ENCODE peak calls at places on chromosomes 11 and 22, in seven cellular contexts. B, Y, K, I, D, Q and U are unnamed samples.

GRCh38 chr11:2105536-2105935 is 33.7 kb downstream of the IGF2 start:
- DNase-seq in B (no peak), Y (no peak), K (no peak), I (no peak), D (no peak), Q (peak; percentile 2), U (no peak)

GRCh38 chr11:8239536-8240228 is 24.0 kb downstream of the LMO1 start:
- DNase-seq in B (no peak), Y (no peak), K (no peak), I (no peak), D (no peak), Q (no peak), U (no peak)

GRCh38 chr11:74948546-74948897 is 369 bp downstream of the XRRA1 start:
- DNase-seq in B (no peak), Y (no peak), K (peak; percentile 13), I (no peak), D (no peak), Q (no peak), U (peak; percentile 37)

GRCh38 chr11:70547386-70547785 is 149.1 kb downstream of the CTTN start:
- DNase-seq in B (peak; percentile 72), Y (no peak), K (no peak), I (no peak), D (no peak), Q (no peak), U (no peak)

GRCh38 chr11:87473174-87473573 is 435.4 kb downstream of the TMEM135 start:
- DNase-seq in B (no peak), Y (peak; percentile 97), K (no peak), I (no peak), D (no peak), Q (no peak), U (no peak)

GRCh38 chr11:106840146-106840545 is 178.1 kb downstream of the GUCY1A2 start:
- DNase-seq in B (no peak), Y (no peak), K (no peak), I (no peak), D (no peak), Q (no peak), U (no peak)

GRCh38 chr22:39450258-39450955 is 6.4 kb upstream of the MGAT3 start:
- DNase-seq in B (no peak), Y (no peak), K (no peak), I (no peak), D (no peak), Q (no peak), U (no peak)

GRCh38 chr11:66221012-66221411 is 47.4 kb upstream of the RAB1B start:
- DNase-seq in B (no peak), Y (no peak), K (no peak), I (no peak), D (no peak), Q (no peak), U (no peak)

GRCh38 chr11:44298862-44299261 is 11.1 kb downstream of the ALX4 start:
- DNase-seq in B (no peak), Y (no peak), K (no peak), I (no peak), D (no peak), Q (no peak), U (no peak)

GRCh38 chr11:32569313-32569881 is 14.2 kb upstream of the EIF3M start:
- DNase-seq in B (no peak), Y (no peak), K (no peak), I (no peak), D (no peak), Q (no peak), U (no peak)

GRCh38 chr11:679271-680207 is 15.5 kb downstream of the DEAF1 start:
- DNase-seq in B (no peak), Y (no peak), K (no peak), I (no peak), D (no peak), Q (no peak), U (no peak)

GRCh38 chr11:26134481-26135355 is 197.2 kb upstream of the ANO3 start:
- DNase-seq in B (peak; percentile 21), Y (peak; percentile 38), K (no peak), I (peak; percentile 7), D (no peak), Q (peak; percentile 8), U (peak; percentile 36)

GRCh38 chr11:71962428-71963038 is 33.7 kb downstream of the RNF121 start:
- DNase-seq in B (no peak), Y (peak; percentile 65), K (no peak), I (peak; percentile 76), D (no peak), Q (no peak), U (no peak)

GRCh38 chr22:27212617-27213177 is 555.3 kb downstream of the MIAT start:
- DNase-seq in B (peak; percentile 70), Y (peak; percentile 98), K (peak; percentile 87), I (peak; percentile 96), D (no peak), Q (peak; percentile 48), U (no peak)

GRCh38 chr11:67441082-67441683 is 2.1 kb downstream of the CORO1B start:
- DNase-seq in B (no peak), Y (no peak), K (no peak), I (no peak), D (no peak), Q (no peak), U (no peak)

GRCh38 chr11:74018331-74019005 is 9.6 kb upstream of the UCP3 start:
- DNase-seq in B (no peak), Y (peak; percentile 87), K (peak; percentile 53), I (no peak), D (peak; percentile 42), Q (no peak), U (no peak)

GRCh38 chr22:25100972-25101371 is 98.7 kb upstream of the CRYBB3 start:
- DNase-seq in B (no peak), Y (no peak), K (no peak), I (peak; percentile 70), D (no peak), Q (no peak), U (no peak)

GRCh38 chr22:49203863-49204598 is 623.6 kb downstream of the BRD1 start:
- DNase-seq in B (peak; percentile 3), Y (no peak), K (no peak), I (no peak), D (no peak), Q (no peak), U (peak; percentile 15)

GRCh38 chr22:20436309-20437252 is 1.0 kb downstream of the SCARF2 start:
- DNase-seq in B (peak; percentile 46), Y (peak; percentile 30), K (no peak), I (peak; percentile 20), D (no peak), Q (no peak), U (peak; percentile 76)

GRCh38 chr22:42177891-42178336 is 47.3 kb upstream of the CYP2D6 start:
- DNase-seq in B (no peak), Y (no peak), K (no peak), I (no peak), D (no peak), Q (no peak), U (no peak)

GRCh38 chr11:4455439-4455838 is 6.3 kb downstream of the OR52K2 start:
- DNase-seq in B (no peak), Y (no peak), K (no peak), I (no peak), D (no peak), Q (no peak), U (no peak)

GRCh38 chr11:8928981-8929615 is 3.6 kb downstream of the C11orf16 start:
- DNase-seq in B (no peak), Y (peak; percentile 43), K (no peak), I (no peak), D (no peak), Q (no peak), U (no peak)

GRCh38 chr11:135075740-135076139 is 663.7 kb upstream of the B3GAT1 start:
- DNase-seq in B (peak; percentile 89), Y (peak; percentile 5), K (no peak), I (peak; percentile 27), D (no peak), Q (peak; percentile 75), U (no peak)

GRCh38 chr11:36565033-36565610 is 2.7 kb upstream of the RAG1 start:
- DNase-seq in B (no peak), Y (no peak), K (no peak), I (peak; percentile 3), D (no peak), Q (no peak), U (no peak)

GRCh38 chr11:1353383-1354124 is 36.2 kb upstream of the BRSK2 start:
- DNase-seq in B (no peak), Y (no peak), K (no peak), I (no peak), D (no peak), Q (no peak), U (peak; percentile 25)

GRCh38 chr11:126361400-126361799 is 5.9 kb downstream of the ST3GAL4 start:
- DNase-seq in B (no peak), Y (no peak), K (no peak), I (no peak), D (no peak), Q (no peak), U (no peak)

GRCh38 chr11:61694971-61695706 is 14.9 kb downstream of the DAGLA start:
- DNase-seq in B (peak; percentile 45), Y (no peak), K (no peak), I (no peak), D (peak; percentile 48), Q (no peak), U (no peak)

GRCh38 chr11:108654994-108655631 is 9.8 kb upstream of the DDX10 start:
- DNase-seq in B (peak; percentile 46), Y (peak; percentile 56), K (no peak), I (peak; percentile 47), D (no peak), Q (peak; percentile 46), U (peak; percentile 60)

GRCh38 chr11:75850787-75851186 is 35.8 kb downstream of the UVRAG start:
- DNase-seq in B (no peak), Y (no peak), K (no peak), I (peak; percentile 23), D (no peak), Q (no peak), U (peak; percentile 28)

GRCh38 chr11:60367896-60368295 is 10.4 kb upstream of the MS4A7 start:
- DNase-seq in B (no peak), Y (no peak), K (no peak), I (no peak), D (no peak), Q (no peak), U (no peak)

GRCh38 chr11:57792870-57793269 is 31.3 kb downstream of the CTNND1 start:
- DNase-seq in B (no peak), Y (no peak), K (no peak), I (peak; percentile 58), D (no peak), Q (no peak), U (no peak)

GRCh38 chr11:92977401-92977800 is 8.0 kb downstream of the MTNR1B start:
- DNase-seq in B (no peak), Y (no peak), K (no peak), I (no peak), D (no peak), Q (no peak), U (no peak)

GRCh38 chr11:68150029-68150428 is 28.8 kb upstream of the CHKA start:
- DNase-seq in B (no peak), Y (peak; percentile 57), K (no peak), I (peak; percentile 88), D (no peak), Q (peak; percentile 48), U (no peak)

GRCh38 chr11:131750692-131751091 is 380.3 kb downstream of the NTM start:
- DNase-seq in B (no peak), Y (no peak), K (no peak), I (no peak), D (no peak), Q (no peak), U (no peak)

GRCh38 chr11:44658451-44658850 is 68.3 kb upstream of the TSPAN18 start:
- DNase-seq in B (peak; percentile 73), Y (peak; percentile 13), K (no peak), I (peak; percentile 55), D (no peak), Q (peak; percentile 30), U (peak; percentile 52)

GRCh38 chr11:12689029-12689755 is 15.0 kb downstream of the TEAD1 start:
- DNase-seq in B (no peak), Y (no peak), K (no peak), I (no peak), D (no peak), Q (no peak), U (no peak)